ENCODE peak calls at places on chromosomes 4 and X, in five cellular contexts. U is iris pigment epithelial cell; H is AG20443; W is NCI-H1105; C is central memory CD4-positive, alpha-beta T cell. T is an unnamed sample.

GRCh38 chr4:54745031-54745770 is 87.4 kb downstream of the KIT start:
- DNase-seq in C (no peak), W (no peak), H (no peak), U (no peak), T (no peak)

GRCh38 chr4:140617494-140618060 is 48.8 kb upstream of the UCP1 start:
- DNase-seq in C (no peak), W (no peak), H (no peak), U (peak; percentile 37), T (no peak)

GRCh38 chr4:113355550-113356371 is 306.3 kb downstream of the ANK2 start:
- DNase-seq in C (peak; percentile 63), W (no peak), U (peak; percentile 86), H (peak; percentile 88), T (no peak)

GRCh38 chrX:110992611-110993010 is 103.4 kb upstream of the PAK3 start:
- DNase-seq in U (peak; percentile 25), H (peak; percentile 30), W (no peak), C (peak; percentile 15), T (no peak)

GRCh38 chrX:39519213-39519544 is 578.6 kb downstream of the BCOR start:
- DNase-seq in W (peak; percentile 62), U (peak; percentile 29), H (peak; percentile 15), C (no peak), T (no peak)

GRCh38 chr4:153094435-153094834 is 109.8 kb upstream of the TRIM2 start:
- DNase-seq in U (no peak), C (no peak), W (no peak), H (no peak), T (no peak)

GRCh38 chr4:114263233-114263632 is 283.8 kb upstream of the ARSJ start:
- DNase-seq in U (peak; percentile 66), C (no peak), H (peak; percentile 25), W (no peak), T (no peak)

GRCh38 chrX:9327086-9327746 is 137.6 kb upstream of the TBL1X start:
- DNase-seq in W (no peak), U (no peak), C (no peak), H (no peak), T (no peak)

GRCh38 chr4:101345271-101345595 is 2.1 kb downstream of the PPP3CA start:
- DNase-seq in H (peak; percentile 22), U (peak; percentile 30), C (peak; percentile 2), W (no peak), T (no peak)

GRCh38 chr4:71456841-71457240 is 118.0 kb downstream of the SLC4A4 start:
- DNase-seq in H (peak; percentile 67), W (no peak), U (peak; percentile 68), C (no peak), T (no peak)

T was measured in sciatic nerve.